ENCODE peak calls at places on chromosome 21, in eight cellular contexts. U, F, I, L, B, Q, N and J are unnamed samples.

GRCh38 chr21:28959367-28960099 is 33.1 kb downstream of the LTN1 start:
- DNase-seq in N (no peak), B (no peak), I (no peak), U (no peak), Q (peak; percentile 84), L (no peak), F (no peak), J (no peak)

GRCh38 chr21:27564684-27565280 is 597.9 kb upstream of the ADAMTS5 start:
- DNase-seq in I (peak; percentile 44), F (no peak), B (peak; percentile 25), Q (peak; percentile 20), U (no peak), L (peak; percentile 49), N (peak; percentile 76), J (no peak)

GRCh38 chr21:43188181-43188580 is 19.4 kb downstream of the CRYAA start:
- DNase-seq in U (no peak), I (no peak), Q (no peak), F (no peak), L (peak; percentile 27), N (peak; percentile 18), B (no peak), J (no peak)

GRCh38 chr21:40531016-40531415 is 315.9 kb downstream of the DSCAM start:
- DNase-seq in U (no peak), N (no peak), Q (no peak), B (no peak), F (no peak), I (no peak), L (no peak), J (no peak)

GRCh38 chr21:16324630-16325029 is 594.8 kb downstream of the USP25 start:
- DNase-seq in U (no peak), Q (no peak), B (no peak), L (no peak), N (no peak), I (no peak), F (no peak), J (no peak)

GRCh38 chr21:45477176-45478114 is 64.8 kb downstream of the SLC19A1 start:
- DNase-seq in L (no peak), I (no peak), U (no peak), Q (no peak), F (no peak), N (no peak), B (no peak), J (no peak)

GRCh38 chr21:46021978-46022544 is 40.5 kb downstream of the COL6A1 start:
- DNase-seq in U (no peak), L (no peak), I (peak; percentile 65), F (no peak), Q (no peak), B (no peak), N (peak; percentile 45), J (no peak)

GRCh38 chr21:15549671-15550070 is 180.1 kb upstream of the USP25 start:
- DNase-seq in F (no peak), N (peak; percentile 58), B (no peak), L (no peak), Q (peak; percentile 3), U (no peak), I (no peak), J (no peak)

GRCh38 chr21:43816611-43817071 is 27.3 kb downstream of the RRP1 start:
- DNase-seq in Q (no peak), N (peak; percentile 65), B (no peak), I (no peak), L (no peak), F (no peak), U (no peak), J (no peak)

GRCh38 chr21:34526236-34526617 is 14.2 kb upstream of the KCNE1 start:
- DNase-seq in I (no peak), U (no peak), F (no peak), B (no peak), L (no peak), N (no peak), Q (no peak), J (no peak)

GRCh38 chr21:43015906-43016540 is 41.7 kb downstream of the PKNOX1 start:
- DNase-seq in I (no peak), N (no peak), L (no peak), Q (no peak), U (no peak), B (no peak), F (no peak), J (no peak)

GRCh38 chr21:44434568-44434925 is 20.8 kb upstream of the LRRC3 start:
- DNase-seq in U (no peak), Q (no peak), B (no peak), L (no peak), I (no peak), N (peak; percentile 34), F (no peak), J (no peak)

GRCh38 chr21:45632165-45632896 is 11.2 kb upstream of the PCBP3 start:
- DNase-seq in L (no peak), I (no peak), U (no peak), F (no peak), B (no peak), N (no peak), Q (no peak), J (no peak)

GRCh38 chr21:27649746-27650145 is 682.9 kb upstream of the ADAMTS5 start:
- DNase-seq in B (no peak), N (no peak), Q (no peak), L (no peak), U (no peak), F (no peak), I (no peak), J (no peak)

GRCh38 chr21:25370311-25370744 is 237.0 kb downstream of the MRPL39 start:
- DNase-seq in N (peak; percentile 46), L (no peak), Q (peak; percentile 99), U (no peak), B (no peak), I (no peak), F (no peak), J (no peak)

GRCh38 chr21:23960769-23961168 is 1646.5 kb downstream of the MRPL39 start:
- DNase-seq in Q (no peak), U (no peak), L (no peak), B (no peak), F (no peak), I (no peak), N (no peak), J (no peak)

GRCh38 chr21:44748621-44749020 is 37.2 kb upstream of the TSPEAR start:
- DNase-seq in I (no peak), U (no peak), L (no peak), F (no peak), B (no peak), Q (no peak), N (peak; percentile 93), J (no peak)

GRCh38 chr21:44370027-44370735 is 16.8 kb downstream of the TRPM2 start:
- DNase-seq in F (peak; percentile 67), U (no peak), N (peak; percentile 88), B (peak; percentile 45), I (peak; percentile 11), Q (peak; percentile 30), L (peak; percentile 55), J (no peak)

GRCh38 chr21:45410151-45410864 is 5.3 kb downstream of the COL18A1 start:
- DNase-seq in U (no peak), Q (no peak), I (no peak), L (peak; percentile 64), F (no peak), N (peak; percentile 45), B (no peak), J (no peak)

GRCh38 chr21:34908424-34909055 is 140.6 kb downstream of the RUNX1 start:
- DNase-seq in L (peak; percentile 78), U (no peak), N (peak; percentile 70), F (no peak), I (peak; percentile 33), Q (no peak), B (no peak), J (no peak)

GRCh38 chr21:35075546-35075945 is 26.4 kb upstream of the RUNX1 start:
- DNase-seq in N (no peak), I (no peak), L (no peak), B (no peak), U (no peak), Q (peak; percentile 78), F (no peak), J (peak; percentile 27)

GRCh38 chr21:37060296-37060695 is 12.6 kb downstream of the PIGP start:
- DNase-seq in Q (peak; percentile 94), L (no peak), N (peak; percentile 84), U (no peak), I (no peak), B (peak; percentile 16), F (no peak), J (no peak)

GRCh38 chr21:45366476-45366875 is 38.5 kb upstream of the COL18A1 start:
- DNase-seq in Q (no peak), L (no peak), B (no peak), U (no peak), I (no peak), F (no peak), N (no peak), J (no peak)

GRCh38 chr21:26169061-26169610 is 1.4 kb downstream of the APP start:
- DNase-seq in B (peak; percentile 41), I (peak; percentile 40), F (no peak), Q (peak; percentile 68), L (peak; percentile 50), N (peak; percentile 78), U (no peak), J (no peak)

GRCh38 chr21:38170705-38171682 is 85.8 kb upstream of the KCNJ15 start:
- DNase-seq in L (no peak), B (no peak), F (no peak), N (no peak), I (no peak), U (no peak), Q (peak; percentile 34), J (no peak)

GRCh38 chr21:17610862-17611261 is 1.8 kb downstream of the BTG3 start:
- DNase-seq in B (no peak), F (no peak), U (no peak), L (no peak), N (no peak), Q (no peak), I (peak; percentile 29), J (no peak)
- TF ChIP-seq CTCF in B (no peak), F (no peak), U (no peak), L (no peak), N (no peak), Q (no peak), I (no peak), J (no peak)

DNA sequence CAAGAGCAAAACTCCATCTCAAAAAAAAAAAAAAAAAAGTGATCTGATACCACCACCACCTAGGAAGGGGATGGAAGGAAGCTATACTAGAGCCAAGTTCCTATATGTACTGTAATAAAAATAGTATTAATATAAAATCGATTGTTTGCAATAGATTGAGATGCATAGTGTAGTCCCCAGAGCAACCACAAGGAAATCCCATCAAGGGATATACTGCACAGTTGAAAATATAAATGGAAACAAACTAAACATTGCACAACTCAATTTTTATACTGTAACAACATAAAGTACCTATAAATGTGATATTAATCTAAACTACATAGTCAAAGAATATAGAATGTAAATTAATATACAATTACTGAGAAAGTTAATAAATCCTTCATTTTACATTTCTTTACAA is 20.9 kb upstream of the PSMG1 start:
- DNase-seq in N (no peak), L (no peak), U (no peak), B (no peak), Q (no peak), F (no peak), I (no peak), J (no peak)
- TF ChIP-seq CTCF in N (peak; percentile 58), L (no peak), U (peak; percentile 18), B (peak; percentile 53), Q (peak; percentile 11), F (no peak), I (no peak), J (no peak)

GRCh38 chr21:17554619-17555472 is 42.0 kb downstream of the CXADR start:
- DNase-seq in N (no peak), F (no peak), L (no peak), Q (no peak), U (no peak), I (no peak), B (no peak), J (no peak)
- TF ChIP-seq CTCF in N (peak; percentile 72), F (peak; percentile 12), L (peak; percentile 50), Q (no peak), U (no peak), I (peak; percentile 14), B (peak; percentile 32), J (no peak)

GRCh38 chr21:33230518-33231324 is 983 bp downstream of the IFNAR2 start:
- DNase-seq in F (no peak), N (peak; percentile 86), L (peak; percentile 67), Q (peak; percentile 56), I (peak; percentile 43), U (no peak), B (peak; percentile 29), J (no peak)
- TF ChIP-seq CTCF in F (no peak), N (peak; percentile 29), L (peak; percentile 11), Q (no peak), I (no peak), U (peak; percentile 8), B (peak; percentile 17), J (no peak)